ENCODE peak calls at places on chromosomes 13 and 19, in nine cellular contexts. P is A549, I is endothelial cell of umbilical vein, M is OCI-LY7, V is osteoblast, A is IMR-90, C is mesendoderm, U is neural progenitor cell, D is HCT116. Y is an unnamed sample.

GRCh38 chr19:29819300-29819699 is 7.5 kb downstream of the CCNE1 start:
- DNase-seq in P (no peak), I (no peak), M (no peak), V (peak), A (no peak), C (no peak), U (no peak), D (no peak), Y (no peak)

GRCh38 chr19:2811221-2811722 is 8.4 kb upstream of the ZNF554 start:
- DNase-seq in P (no peak), I (no peak), M (no peak), V (peak), A (no peak), C (no peak), U (no peak), D (no peak), Y (peak)

GRCh38 chr13:30172593-30173300 is 134.6 kb downstream of the KATNAL1 start:
- DNase-seq in P (no peak), I (no peak), M (no peak), V (no peak), A (no peak), C (no peak), U (no peak), D (no peak), Y (no peak)

GRCh38 chr13:46654956-46655726 is 102.2 kb downstream of the LRCH1 start:
- DNase-seq in P (no peak), I (peak), M (no peak), V (no peak), A (no peak), C (no peak), U (no peak), D (no peak), Y (no peak)

GRCh38 chr19:10471909-10472308 is 31.2 kb downstream of the KEAP1 start:
- DNase-seq in P (peak), I (peak), M (peak), V (peak), A (peak), C (no peak), U (no peak), D (no peak), Y (peak)

GRCh38 chr19:4057913-4058695 is 8.6 kb downstream of the ZBTB7A start:
- DNase-seq in P (peak), I (peak), M (no peak), V (peak), A (peak), C (peak), U (no peak), D (peak), Y (peak)

GRCh38 chr13:57843555-57843954 is 212.0 kb downstream of the PCDH17 start:
- DNase-seq in P (no peak), I (no peak), M (no peak), V (no peak), A (no peak), C (no peak), U (no peak), D (no peak), Y (no peak)

GRCh38 chr19:54952591-54953344 is 5.4 kb upstream of the NLRP7 start:
- DNase-seq in P (peak), I (peak), M (no peak), V (peak), A (no peak), C (peak), U (peak), D (no peak), Y (no peak)

GRCh38 chr13:48746816-48747215 is 93.1 kb downstream of the CYSLTR2 start:
- DNase-seq in P (no peak), I (no peak), M (no peak), V (no peak), A (no peak), C (no peak), U (no peak), D (no peak), Y (no peak)

GRCh38 chr19:35045667-35046300 is 4.3 kb downstream of the HPN start:
- DNase-seq in P (peak), I (peak), M (peak), V (peak), A (peak), C (peak), U (peak), D (no peak), Y (peak)

GRCh38 chr19:29001922-29002247 is 211.1 kb downstream of the UQCRFS1 start:
- DNase-seq in P (no peak), I (no peak), M (no peak), V (no peak), A (no peak), C (no peak), U (no peak), D (no peak), Y (no peak)

GRCh38 chr13:53137777-53138176 is 109.2 kb downstream of the OLFM4 start:
- DNase-seq in P (peak), I (no peak), M (no peak), V (no peak), A (peak), C (no peak), U (no peak), D (no peak), Y (peak)

GRCh38 chr19:42290523-42291436 is 11.2 kb upstream of the PRR19 start:
- DNase-seq in P (peak), I (peak), M (peak), V (peak), A (no peak), C (no peak), U (peak), D (no peak), Y (no peak)

GRCh38 chr13:31923134-31923763 is 108.3 kb upstream of the FRY start:
- DNase-seq in P (no peak), I (no peak), M (no peak), V (no peak), A (no peak), C (peak), U (no peak), D (no peak), Y (no peak)

GRCh38 chr19:7370546-7370945 is 21.8 kb downstream of the ARHGEF18 start:
- DNase-seq in P (no peak), I (no peak), M (no peak), V (no peak), A (no peak), C (no peak), U (no peak), D (no peak), Y (no peak)

GRCh38 chr13:20403826-20404225 is 121.8 kb downstream of the CRYL1 start:
- DNase-seq in P (no peak), I (no peak), M (no peak), V (no peak), A (no peak), C (no peak), U (no peak), D (no peak), Y (no peak)

GRCh38 chr13:51906581-51906980 is 44.8 kb downstream of the CCDC70 start:
- DNase-seq in P (no peak), I (no peak), M (no peak), V (no peak), A (no peak), C (no peak), U (no peak), D (no peak), Y (no peak)

GRCh38 chr13:91133941-91134772 is 213.3 kb upstream of the MIR17HG start:
- DNase-seq in P (peak), I (peak), M (peak), V (no peak), A (peak), C (peak), U (peak), D (peak), Y (peak)

GRCh38 chr19:33461256-33462111 is 60.1 kb downstream of the PEPD start:
- DNase-seq in P (no peak), I (no peak), M (no peak), V (peak), A (no peak), C (no peak), U (no peak), D (no peak), Y (no peak)

GRCh38 chr13:112940236-112940635 is 28.8 kb upstream of the MCF2L start:
- DNase-seq in P (no peak), I (no peak), M (no peak), V (no peak), A (no peak), C (no peak), U (no peak), D (no peak), Y (no peak)
- H3K4me2 ChIP-seq in P (no peak), I (no peak), M (no peak), V (no peak), A (no peak), C (no peak), U (no peak), D (no peak), Y (no peak)

DNA sequence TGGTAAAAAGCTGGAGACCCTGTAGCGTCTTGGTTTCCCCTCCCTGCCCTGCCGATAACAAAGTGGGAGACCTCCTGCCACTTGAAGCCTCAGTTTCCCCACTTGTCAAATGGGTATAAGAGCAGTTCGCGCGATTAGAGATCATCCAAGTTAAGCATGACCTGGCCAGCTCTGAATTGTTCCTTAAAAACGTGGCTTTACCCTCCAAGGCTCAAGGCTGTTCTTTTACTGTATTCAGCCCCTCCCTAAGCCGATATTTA is 419 bp downstream of the TNPO2 start:
- DNase-seq in P (no peak), I (no peak), M (peak), V (no peak), A (peak), C (no peak), U (peak), D (no peak), Y (no peak)
- H3K4me3 ChIP-seq in P (peak), I (peak), M (peak), V (peak), A (peak), C (peak), U (peak), D (peak), Y (peak)

GRCh38 chr13:110563463-110563774 is 1.9 kb upstream of the RAB20 start:
- DNase-seq in P (no peak), I (no peak), M (no peak), V (no peak), A (no peak), C (no peak), U (no peak), D (no peak), Y (peak)
- H3K4me2 ChIP-seq in P (no peak), I (no peak), M (no peak), V (no peak), A (no peak), C (no peak), U (no peak), D (no peak), Y (peak)

GRCh38 chr19:53910170-53910518 is 1.1 kb downstream of the CACNG7 start:
- DNase-seq in P (no peak), I (no peak), M (no peak), V (peak), A (no peak), C (peak), U (peak), D (no peak), Y (peak)
- H3K4me3 ChIP-seq in P (peak), I (no peak), M (no peak), V (no peak), A (peak), C (peak), U (peak), D (no peak), Y (no peak)

GRCh38 chr19:16452321-16452720 is 19.4 kb downstream of the EPS15L1 start:
- DNase-seq in P (no peak), I (no peak), M (no peak), V (no peak), A (no peak), C (peak), U (no peak), D (no peak), Y (no peak)

GRCh38 chr19:16446108-16447014 is 25.4 kb downstream of the EPS15L1 start:
- DNase-seq in P (no peak), I (peak), M (peak), V (peak), A (peak), C (no peak), U (no peak), D (no peak), Y (no peak)

GRCh38 chr19:16445238-16446107 is 26.3 kb downstream of the EPS15L1 start:
- DNase-seq in P (no peak), I (no peak), M (peak), V (peak), A (peak), C (no peak), U (no peak), D (no peak), Y (no peak)

GRCh38 chr19:16447015-16447384 is 24.8 kb downstream of the EPS15L1 start:
- DNase-seq in P (no peak), I (no peak), M (peak), V (peak), A (peak), C (no peak), U (no peak), D (no peak), Y (peak)

DNA sequence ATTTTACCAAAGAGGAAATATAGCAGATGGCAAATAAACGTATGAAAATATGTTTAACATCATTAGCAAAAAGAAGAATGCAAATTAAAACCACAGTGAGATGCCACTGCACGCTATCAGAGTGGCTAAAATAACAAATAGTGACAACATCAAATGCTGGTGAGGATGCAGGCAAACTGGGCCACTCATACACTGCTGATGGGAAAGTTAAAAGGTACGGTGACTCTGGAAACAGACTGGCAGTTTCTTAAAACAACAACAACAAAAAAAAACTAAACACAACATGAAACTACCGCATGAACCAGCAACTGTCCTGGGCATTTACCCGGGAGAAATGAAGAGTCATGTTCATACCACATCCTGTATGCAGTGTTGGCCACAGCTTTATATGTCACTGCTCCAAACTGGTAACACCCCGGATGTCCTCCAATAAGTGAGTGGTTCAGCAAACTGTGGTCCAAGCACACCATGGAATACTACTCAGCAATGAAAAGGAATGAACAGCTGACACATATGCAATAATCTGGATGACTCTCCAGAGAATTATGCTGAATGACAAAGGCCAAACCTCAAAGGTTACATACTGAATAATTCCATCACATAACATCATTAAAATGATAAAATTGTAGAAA is 22.3 kb downstream of the EPS15L1 start:
- DNase-seq in P (no peak), I (no peak), M (peak), V (peak), A (peak), C (no peak), U (no peak), D (no peak), Y (no peak)
- H3K4me2 ChIP-seq in P (no peak), I (no peak), M (peak), V (no peak), A (no peak), C (no peak), U (no peak), D (no peak), Y (no peak)

GRCh38 chr19:5719274-5719960 is 529 bp downstream of the LONP1 start:
- DNase-seq in P (no peak), I (peak), M (peak), V (no peak), A (peak), C (no peak), U (peak), D (no peak), Y (no peak)

GRCh38 chr19:5719961-5720790 is at the start of the genes CATSPERD and LONP1:
- DNase-seq in P (peak), I (peak), M (peak), V (peak), A (peak), C (peak), U (peak), D (peak), Y (peak)

GRCh38 chr19:5717215-5717614 is 2.7 kb downstream of the LONP1 start:
- DNase-seq in P (no peak), I (no peak), M (no peak), V (peak), A (no peak), C (no peak), U (no peak), D (no peak), Y (no peak)

GRCh38 chr19:5718579-5719273 is 1.2 kb downstream of the LONP1 start:
- DNase-seq in P (peak), I (peak), M (peak), V (peak), A (peak), C (peak), U (no peak), D (peak), Y (peak)

GRCh38 chr19:5718032-5718578 is 1.8 kb downstream of the LONP1 start:
- DNase-seq in P (no peak), I (no peak), M (no peak), V (no peak), A (peak), C (no peak), U (no peak), D (no peak), Y (no peak)
- H3K4me3 ChIP-seq in P (peak), I (peak), M (peak), V (peak), A (peak), C (peak), U (peak), D (peak), Y (no peak)

GRCh38 chr19:19458110-19458816 is 52.8 kb downstream of the GATAD2A start:
- DNase-seq in P (no peak), I (no peak), M (no peak), V (no peak), A (no peak), C (no peak), U (no peak), D (no peak), Y (no peak)
- H3K4me2 ChIP-seq in P (no peak), I (no peak), M (peak), V (peak), A (peak), C (no peak), U (no peak), D (no peak), Y (peak)